ENCODE peak calls at places on chromosomes 1 and 21, in six cellular contexts. One of them, this sample, is unnamed. For H3K4me1, the result is how much of the 10 kb centered on the place peaks cover.

GRCh38 chr21:41777934-41778815 is 11.3 kb upstream of the RIPK4 start:
- DNase-seq in body of pancreas: peak
- DNase-seq in tibial artery: peak
- DNase-seq in pancreas: peak
- DNase-seq in mucosa of descending colon: peak
- DNase-seq in fibroblast of lung: peak
- DNase-seq in this sample: peak

GRCh38 chr1:27038020-27038419 is 25.4 kb upstream of the TENT5B start:
- DNase-seq in fibroblast of lung: no peak
- DNase-seq in body of pancreas: no peak
- DNase-seq in mucosa of descending colon: no peak
- DNase-seq in tibial artery: no peak
- DNase-seq in pancreas: no peak
- DNase-seq in this sample: no peak

GRCh38 chr1:19814681-19815503 is at the start of gene RNF186:
- DNase-seq in pancreas: peak
- DNase-seq in tibial artery: no peak
- DNase-seq in fibroblast of lung: no peak
- DNase-seq in mucosa of descending colon: peak
- DNase-seq in body of pancreas: peak
- DNase-seq in this sample: peak

GRCh38 chr1:113488576-113489177 is 98.4 kb downstream of the MAGI3 start:
- DNase-seq in mucosa of descending colon: no peak
- DNase-seq in pancreas: no peak
- DNase-seq in tibial artery: no peak
- DNase-seq in fibroblast of lung: no peak
- DNase-seq in body of pancreas: no peak
- DNase-seq in this sample: no peak

GRCh38 chr1:77632216-77632615 is 50.2 kb downstream of the ZZZ3 start:
- DNase-seq in pancreas: no peak
- DNase-seq in tibial artery: no peak
- DNase-seq in fibroblast of lung: no peak
- DNase-seq in mucosa of descending colon: no peak
- DNase-seq in body of pancreas: no peak
- DNase-seq in this sample: no peak

GRCh38 chr1:235142991-235143390 is 14.4 kb upstream of the TOMM20 start:
- DNase-seq in tibial artery: no peak
- DNase-seq in mucosa of descending colon: no peak
- DNase-seq in body of pancreas: no peak
- DNase-seq in fibroblast of lung: no peak
- DNase-seq in pancreas: no peak
- DNase-seq in this sample: no peak

GRCh38 chr1:81158592-81158991 is 642.1 kb upstream of the ADGRL2 start:
- DNase-seq in fibroblast of lung: peak
- DNase-seq in pancreas: no peak
- DNase-seq in mucosa of descending colon: no peak
- DNase-seq in body of pancreas: no peak
- DNase-seq in tibial artery: no peak
- DNase-seq in this sample: no peak

GRCh38 chr21:33492571-33492970 is 1.1 kb upstream of the DNAJC28 start:
- DNase-seq in tibial artery: no peak
- DNase-seq in body of pancreas: no peak
- DNase-seq in pancreas: no peak
- DNase-seq in fibroblast of lung: peak
- DNase-seq in mucosa of descending colon: no peak
- DNase-seq in this sample: no peak

GRCh38 chr21:42120056-42120903 is 49.2 kb downstream of the UMODL1 start:
- DNase-seq in tibial artery: no peak
- DNase-seq in fibroblast of lung: no peak
- DNase-seq in pancreas: no peak
- DNase-seq in mucosa of descending colon: no peak
- DNase-seq in body of pancreas: no peak
- DNase-seq in this sample: no peak

GRCh38 chr1:151852733-151853132 is 779 bp downstream of the THEM5 start:
- DNase-seq in body of pancreas: no peak
- DNase-seq in pancreas: no peak
- DNase-seq in tibial artery: no peak
- DNase-seq in mucosa of descending colon: no peak
- DNase-seq in fibroblast of lung: no peak
- DNase-seq in this sample: no peak

GRCh38 chr1:22736496-22737088 is 26.0 kb downstream of the EPHB2 start:
- DNase-seq in body of pancreas: no peak
- DNase-seq in pancreas: no peak
- DNase-seq in tibial artery: no peak
- DNase-seq in mucosa of descending colon: no peak
- DNase-seq in fibroblast of lung: no peak
- DNase-seq in this sample: no peak

GRCh38 chr1:63034256-63034655 is 250.3 kb downstream of the ATG4C start:
- DNase-seq in pancreas: no peak
- DNase-seq in body of pancreas: no peak
- DNase-seq in mucosa of descending colon: no peak
- DNase-seq in fibroblast of lung: no peak
- DNase-seq in tibial artery: no peak
- DNase-seq in this sample: no peak

GRCh38 chr1:197837911-197838310 is 62.6 kb upstream of the DENND1B start:
- DNase-seq in mucosa of descending colon: no peak
- DNase-seq in body of pancreas: no peak
- DNase-seq in fibroblast of lung: no peak
- DNase-seq in tibial artery: no peak
- DNase-seq in pancreas: no peak
- DNase-seq in this sample: no peak

GRCh38 chr1:197845886-197846285 is 56.5 kb upstream of the C1orf53 start:
- DNase-seq in fibroblast of lung: no peak
- DNase-seq in pancreas: no peak
- DNase-seq in tibial artery: no peak
- DNase-seq in body of pancreas: no peak
- DNase-seq in mucosa of descending colon: no peak
- DNase-seq in this sample: no peak

GRCh38 chr1:197838836-197839235 is 63.6 kb upstream of the DENND1B start:
- DNase-seq in mucosa of descending colon: no peak
- DNase-seq in fibroblast of lung: peak
- DNase-seq in tibial artery: no peak
- DNase-seq in body of pancreas: no peak
- DNase-seq in pancreas: no peak
- DNase-seq in this sample: no peak

GRCh38 chr1:197841828-197842573 is 60.4 kb upstream of the C1orf53 start:
- DNase-seq in mucosa of descending colon: no peak
- DNase-seq in tibial artery: no peak
- DNase-seq in fibroblast of lung: peak
- DNase-seq in pancreas: no peak
- DNase-seq in body of pancreas: no peak
- DNase-seq in this sample: no peak

GRCh38 chr1:197841158-197841557 is 61.3 kb upstream of the C1orf53 start:
- DNase-seq in fibroblast of lung: no peak
- DNase-seq in body of pancreas: no peak
- DNase-seq in pancreas: no peak
- DNase-seq in mucosa of descending colon: no peak
- DNase-seq in tibial artery: no peak
- DNase-seq in this sample: no peak
- TF ChIP-seq CTCF in fibroblast of lung: no peak
- TF ChIP-seq CTCF in body of pancreas: no peak
- TF ChIP-seq CTCF in pancreas: no peak
- TF ChIP-seq CTCF in mucosa of descending colon: no peak
- TF ChIP-seq CTCF in tibial artery: no peak
- TF ChIP-seq CTCF in this sample: no peak

DNA sequence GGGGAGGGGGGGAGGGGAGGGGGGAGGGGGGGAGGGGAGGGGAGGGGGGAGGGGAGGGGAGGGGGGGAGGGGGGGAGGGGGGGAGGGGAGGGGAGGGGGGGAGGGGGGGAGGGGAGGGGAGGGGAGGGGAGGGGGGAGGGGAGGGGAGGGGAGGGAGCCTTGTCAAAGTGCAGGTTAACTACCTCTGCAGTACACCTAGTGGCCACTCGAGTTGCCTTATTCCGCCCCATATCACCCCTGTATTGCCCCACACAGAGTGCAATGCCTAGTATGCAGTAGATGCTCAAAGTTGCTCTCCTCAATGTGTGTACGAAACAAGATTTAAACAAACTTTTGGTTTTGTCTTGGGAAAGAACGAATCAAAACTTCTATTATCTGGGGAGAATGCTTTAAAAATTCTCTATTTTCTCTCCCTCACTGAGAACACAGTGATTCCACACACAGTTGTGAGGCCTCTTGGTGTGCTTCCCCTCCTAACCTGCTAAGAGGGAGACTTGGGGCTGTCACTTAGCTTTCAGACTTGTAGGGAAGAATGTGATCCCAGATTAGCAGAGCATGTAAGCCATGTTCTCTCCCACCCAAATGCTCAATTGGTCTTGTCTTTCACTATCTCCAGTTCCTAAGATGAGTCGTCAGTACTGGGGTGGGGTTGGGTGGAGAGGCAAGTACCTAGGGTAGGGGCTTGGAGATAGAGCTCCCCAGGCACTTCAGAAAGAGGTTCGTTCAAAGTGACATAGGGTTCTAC is 79.7 kb upstream of the MAP10 start:
- DNase-seq in body of pancreas: no peak
- DNase-seq in pancreas: no peak
- DNase-seq in mucosa of descending colon: no peak
- DNase-seq in tibial artery: no peak
- DNase-seq in fibroblast of lung: no peak
- DNase-seq in this sample: no peak
- H3K4me1 ChIP-seq in body of pancreas: under half
- H3K4me1 ChIP-seq in pancreas: under half
- H3K4me1 ChIP-seq in mucosa of descending colon: under half
- H3K4me1 ChIP-seq in tibial artery: under half
- H3K4me1 ChIP-seq in fibroblast of lung: under half
- H3K4me1 ChIP-seq in this sample: under half

DNA sequence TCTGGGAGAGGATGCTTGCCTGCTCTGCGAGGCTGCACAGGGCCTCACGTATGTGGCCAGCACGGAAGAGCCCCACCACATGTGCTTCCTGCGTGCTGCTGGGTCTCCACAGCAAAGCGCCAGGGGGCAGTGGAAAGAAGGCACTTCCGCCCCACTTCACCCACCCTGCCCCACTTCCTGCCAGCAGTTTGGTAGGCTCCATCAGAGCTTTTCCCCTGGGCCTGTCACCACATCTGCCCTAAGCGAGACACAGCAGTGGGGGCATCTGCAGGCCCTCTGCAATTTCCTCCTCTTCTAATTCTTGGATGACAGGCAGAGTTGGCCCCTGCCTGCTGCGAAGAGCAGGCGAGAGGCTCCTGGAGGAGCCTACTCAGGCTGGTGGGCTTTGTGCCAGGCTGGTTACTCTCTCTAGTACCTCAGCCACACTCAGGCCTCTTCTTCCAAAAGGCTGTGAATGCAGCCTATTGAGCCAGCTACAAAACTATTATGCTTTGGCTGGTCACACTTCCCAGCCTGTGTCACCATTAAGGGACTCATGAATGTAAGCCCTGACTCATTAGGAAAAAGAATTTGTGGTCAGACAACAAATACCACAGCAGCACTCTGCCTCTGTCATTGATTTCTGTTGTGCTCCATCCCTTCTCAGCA is 25.0 kb downstream of the CD244 start:
- DNase-seq in pancreas: no peak
- DNase-seq in fibroblast of lung: no peak
- DNase-seq in body of pancreas: no peak
- DNase-seq in tibial artery: no peak
- DNase-seq in mucosa of descending colon: peak
- DNase-seq in this sample: no peak
- H3K4me3 ChIP-seq in pancreas: no peak
- H3K4me3 ChIP-seq in fibroblast of lung: no peak
- H3K4me3 ChIP-seq in body of pancreas: no peak
- H3K4me3 ChIP-seq in tibial artery: no peak
- H3K4me3 ChIP-seq in mucosa of descending colon: no peak
- H3K4me3 ChIP-seq in this sample: no peak

GRCh38 chr1:150486966-150487762 is at the start of gene TARS2:
- DNase-seq in pancreas: peak
- DNase-seq in mucosa of descending colon: peak
- DNase-seq in fibroblast of lung: peak
- DNase-seq in tibial artery: peak
- DNase-seq in body of pancreas: peak
- DNase-seq in this sample: peak

GRCh38 chr1:150487763-150488115 is 520 bp downstream of the TARS2 start:
- DNase-seq in body of pancreas: no peak
- DNase-seq in tibial artery: no peak
- DNase-seq in pancreas: no peak
- DNase-seq in fibroblast of lung: no peak
- DNase-seq in mucosa of descending colon: no peak
- DNase-seq in this sample: no peak

GRCh38 chr1:150484431-150484830 is 2.8 kb upstream of the TARS2 start:
- DNase-seq in tibial artery: no peak
- DNase-seq in mucosa of descending colon: no peak
- DNase-seq in pancreas: no peak
- DNase-seq in body of pancreas: no peak
- DNase-seq in fibroblast of lung: no peak
- DNase-seq in this sample: no peak

GRCh38 chr1:150479927-150480352 is 7.3 kb upstream of the TARS2 start:
- DNase-seq in pancreas: no peak
- DNase-seq in body of pancreas: no peak
- DNase-seq in tibial artery: no peak
- DNase-seq in fibroblast of lung: no peak
- DNase-seq in mucosa of descending colon: no peak
- DNase-seq in this sample: no peak

GRCh38 chr1:150484861-150485260 is 2.4 kb upstream of the TARS2 start:
- DNase-seq in mucosa of descending colon: peak
- DNase-seq in pancreas: no peak
- DNase-seq in tibial artery: no peak
- DNase-seq in body of pancreas: no peak
- DNase-seq in fibroblast of lung: no peak
- DNase-seq in this sample: no peak
- TF ChIP-seq CTCF in mucosa of descending colon: no peak
- TF ChIP-seq CTCF in pancreas: no peak
- TF ChIP-seq CTCF in tibial artery: no peak
- TF ChIP-seq CTCF in body of pancreas: no peak
- TF ChIP-seq CTCF in fibroblast of lung: peak
- TF ChIP-seq CTCF in this sample: no peak

DNA sequence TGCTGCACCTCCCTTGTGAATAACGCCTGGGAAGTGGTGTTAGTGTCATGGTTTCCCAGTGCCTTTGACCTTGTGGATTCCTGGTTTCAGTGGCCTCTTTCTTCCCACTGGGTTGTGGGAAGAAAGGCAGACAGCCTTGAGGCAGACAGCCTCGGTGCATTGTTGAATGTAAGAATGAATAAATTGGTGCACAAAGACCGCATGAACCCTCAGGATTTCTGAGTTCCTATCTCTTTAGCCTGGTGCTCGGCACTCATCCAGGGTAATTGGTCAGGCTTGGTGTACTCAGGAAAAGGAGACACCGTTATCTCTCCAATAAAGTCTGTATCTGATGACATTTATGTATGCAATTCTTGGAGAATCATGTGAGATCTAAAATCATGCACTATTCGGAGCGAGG is 5.1 kb downstream of the ZNF362 start:
- DNase-seq in mucosa of descending colon: no peak
- DNase-seq in pancreas: no peak
- DNase-seq in body of pancreas: no peak
- DNase-seq in tibial artery: no peak
- DNase-seq in fibroblast of lung: no peak
- DNase-seq in this sample: no peak
- H3K4me1 ChIP-seq in mucosa of descending colon: under half
- H3K4me1 ChIP-seq in pancreas: under half
- H3K4me1 ChIP-seq in body of pancreas: half or more
- H3K4me1 ChIP-seq in tibial artery: half or more
- H3K4me1 ChIP-seq in fibroblast of lung: under half
- H3K4me1 ChIP-seq in this sample: under half

GRCh38 chr1:222084996-222085395 is 343.1 kb upstream of the DUSP10 start:
- DNase-seq in pancreas: no peak
- DNase-seq in tibial artery: no peak
- DNase-seq in fibroblast of lung: no peak
- DNase-seq in body of pancreas: no peak
- DNase-seq in mucosa of descending colon: no peak
- DNase-seq in this sample: no peak
- H3K4me3 ChIP-seq in pancreas: no peak
- H3K4me3 ChIP-seq in tibial artery: no peak
- H3K4me3 ChIP-seq in fibroblast of lung: no peak
- H3K4me3 ChIP-seq in body of pancreas: no peak
- H3K4me3 ChIP-seq in mucosa of descending colon: no peak
- H3K4me3 ChIP-seq in this sample: no peak

GRCh38 chr1:3380465-3380864 is 74.0 kb upstream of the ARHGEF16 start:
- DNase-seq in mucosa of descending colon: no peak
- DNase-seq in tibial artery: no peak
- DNase-seq in pancreas: no peak
- DNase-seq in body of pancreas: no peak
- DNase-seq in fibroblast of lung: no peak
- DNase-seq in this sample: no peak
- TF ChIP-seq CTCF in mucosa of descending colon: no peak
- TF ChIP-seq CTCF in tibial artery: no peak
- TF ChIP-seq CTCF in pancreas: no peak
- TF ChIP-seq CTCF in body of pancreas: no peak
- TF ChIP-seq CTCF in fibroblast of lung: no peak
- TF ChIP-seq CTCF in this sample: no peak